ENCODE peak calls at places on chromosomes 1 and 21, in eight cellular contexts. B is WTC11; S is GM12878; U is endothelial cell; P is A549; Y is CD8-positive, alpha-beta T cell; X is mammary epithelial cell; L is spleen. V is an unnamed sample.

GRCh38 chr1:17184822-17185484 is 20.0 kb upstream of the PADI1 start:
- DNase-seq in B (no peak), S (no peak), U (no peak), P (no peak), Y (no peak), X (no peak), L (no peak), V (no peak)

GRCh38 chr1:15952317-15953258 is 23.3 kb downstream of the ZBTB17 start:
- DNase-seq in B (no peak), S (no peak), U (no peak), P (peak), Y (no peak), X (peak), L (peak), V (peak)

GRCh38 chr1:229230893-229231753 is 39.8 kb upstream of the RAB4A start:
- DNase-seq in B (peak), S (no peak), U (no peak), P (peak), Y (no peak), X (peak), L (no peak), V (no peak)

GRCh38 chr1:116817582-116818064 is 63.4 kb downstream of the CD2 start:
- DNase-seq in B (peak), S (no peak), U (peak), P (peak), Y (peak), X (peak), L (peak), V (peak)

GRCh38 chr1:2951856-2952255 is 69.4 kb upstream of the ACTRT2 start:
- DNase-seq in B (no peak), S (no peak), U (no peak), P (no peak), Y (no peak), X (no peak), L (peak), V (no peak)

GRCh38 chr1:159991513-159991912 is 37.5 kb upstream of the SLAMF9 start:
- DNase-seq in B (no peak), S (no peak), U (no peak), P (no peak), Y (no peak), X (no peak), L (no peak), V (no peak)

GRCh38 chr1:38600905-38601304 is 258.7 kb downstream of the RRAGC start:
- DNase-seq in B (no peak), S (no peak), U (no peak), P (no peak), Y (no peak), X (no peak), L (no peak), V (no peak)

GRCh38 chr1:116261227-116261626 is 111.8 kb upstream of the ATP1A1 start:
- DNase-seq in B (no peak), S (no peak), U (no peak), P (no peak), Y (no peak), X (no peak), L (no peak), V (no peak)

GRCh38 chr1:154716012-154716411 is 108.0 kb upstream of the ADAR start:
- DNase-seq in B (no peak), S (no peak), U (no peak), P (no peak), Y (no peak), X (no peak), L (no peak), V (no peak)

GRCh38 chr21:43866659-43867331 is 1.8 kb downstream of the AGPAT3 start:
- DNase-seq in B (no peak), S (peak), U (no peak), P (no peak), Y (peak), X (peak), L (peak), V (no peak)

GRCh38 chr1:25528881-25529517 is 14.4 kb upstream of the LDLRAP1 start:
- DNase-seq in B (no peak), S (no peak), U (no peak), P (no peak), Y (no peak), X (no peak), L (no peak), V (no peak)

GRCh38 chr1:70204139-70204538 is 1.2 kb downstream of the LRRC40 start:
- DNase-seq in B (no peak), S (no peak), U (no peak), P (no peak), Y (no peak), X (no peak), L (no peak), V (no peak)

GRCh38 chr1:228555074-228555989 is 68.2 kb downstream of the RNF187 start:
- DNase-seq in B (peak), S (no peak), U (no peak), P (no peak), Y (no peak), X (no peak), L (peak), V (no peak)

GRCh38 chr1:152107984-152108898 is 7.0 kb downstream of the TCHH start:
- DNase-seq in B (peak), S (no peak), U (peak), P (peak), Y (no peak), X (no peak), L (no peak), V (peak)

GRCh38 chr1:7040969-7041368 is 255.7 kb downstream of the CAMTA1 start:
- DNase-seq in B (no peak), S (no peak), U (no peak), P (no peak), Y (no peak), X (no peak), L (no peak), V (no peak)

GRCh38 chr1:7043729-7044470 is 258.6 kb downstream of the CAMTA1 start:
- DNase-seq in B (peak), S (no peak), U (no peak), P (no peak), Y (no peak), X (no peak), L (no peak), V (no peak)

GRCh38 chr1:7043232-7043549 is 257.9 kb downstream of the CAMTA1 start:
- DNase-seq in B (no peak), S (no peak), U (no peak), P (no peak), Y (no peak), X (no peak), L (no peak), V (no peak)

GRCh38 chr1:7044471-7044805 is 259.2 kb downstream of the CAMTA1 start:
- DNase-seq in B (no peak), S (no peak), U (no peak), P (no peak), Y (no peak), X (no peak), L (no peak), V (no peak)

GRCh38 chr1:7042322-7043231 is 257.3 kb downstream of the CAMTA1 start:
- DNase-seq in B (peak), S (no peak), U (no peak), P (peak), Y (no peak), X (peak), L (no peak), V (peak)
- TF ChIP-seq CTCF in B (peak), S (peak), U (peak), P (peak), Y (peak), X (peak), L (peak), V (peak)

DNA sequence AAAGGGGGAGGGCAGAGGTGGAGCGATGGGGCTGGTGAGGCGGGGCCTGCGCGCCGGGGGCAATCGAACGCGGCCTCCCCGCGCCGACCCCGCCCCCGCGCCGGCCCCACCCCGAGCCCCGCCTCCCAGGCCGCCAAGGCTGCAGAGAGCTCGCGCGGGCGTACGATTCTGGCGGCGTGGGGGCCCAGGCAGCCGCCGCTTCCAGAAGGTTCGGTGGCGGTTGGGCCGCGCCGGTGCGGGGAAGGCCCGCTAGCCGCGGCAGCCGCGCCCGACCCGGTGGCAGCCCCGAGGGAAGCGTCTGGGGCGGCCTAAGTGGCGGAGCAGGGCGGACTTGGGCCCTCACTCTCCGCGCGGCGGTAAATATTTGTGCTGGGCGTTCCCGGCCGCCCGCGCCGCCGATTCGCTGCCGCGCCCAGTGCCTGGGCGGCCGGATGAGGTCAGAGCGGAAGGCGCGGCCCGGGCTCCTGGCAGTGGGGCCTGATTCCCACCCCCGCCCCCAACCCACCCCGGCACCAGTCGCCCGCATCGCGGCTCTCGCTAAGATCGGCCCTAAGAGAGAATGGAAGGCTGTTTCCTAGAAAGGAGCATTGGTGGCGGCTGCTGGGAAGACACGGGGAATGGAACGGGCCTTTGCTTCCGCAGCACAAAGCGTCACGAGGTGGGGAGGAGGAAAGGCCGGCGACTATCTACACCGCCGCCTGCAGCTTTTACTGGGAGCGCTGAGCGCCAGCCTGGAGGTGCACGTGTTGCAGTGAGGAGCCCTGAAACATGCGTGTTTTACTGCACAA is at the start of gene ACOT7:
- DNase-seq in B (peak), S (peak), U (peak), P (peak), Y (peak), X (peak), L (peak), V (peak)
- TF ChIP-seq CTCF in B (no peak), S (no peak), U (no peak), P (no peak), Y (no peak), X (peak), L (no peak), V (no peak)

GRCh38 chr1:239261521-239261920 is 124.8 kb upstream of the CHRM3 start:
- DNase-seq in B (no peak), S (no peak), U (no peak), P (no peak), Y (no peak), X (no peak), L (no peak), V (no peak)
- TF ChIP-seq CTCF in B (no peak), S (no peak), U (no peak), P (no peak), Y (no peak), X (no peak), L (no peak), V (no peak)

DNA sequence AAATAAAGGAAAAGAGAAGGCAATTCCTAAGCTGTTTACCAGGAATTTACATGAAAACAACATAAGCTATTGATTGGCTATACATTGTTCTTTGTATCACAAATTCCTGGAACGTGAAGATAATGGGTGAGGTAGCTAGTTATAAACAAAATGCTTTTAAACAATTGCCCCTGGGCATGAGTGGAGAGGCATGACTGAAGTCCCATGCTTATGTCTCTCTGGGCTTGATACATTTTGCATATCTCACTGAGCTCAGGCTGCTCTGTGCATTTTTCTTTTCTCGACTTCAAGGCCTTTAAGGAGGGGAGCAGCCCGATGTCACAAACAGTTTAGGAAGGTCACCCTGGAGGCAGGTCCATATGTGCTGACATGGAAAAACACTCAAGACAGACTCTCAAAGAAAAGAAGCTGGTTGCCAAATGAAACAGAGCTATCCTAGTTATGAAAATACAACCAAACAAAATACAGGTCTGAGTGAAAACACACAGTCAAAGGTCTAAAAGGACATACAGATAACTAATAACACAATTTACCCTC is 80.1 kb upstream of the PUM1 start:
- DNase-seq in B (no peak), S (no peak), U (no peak), P (no peak), Y (no peak), X (no peak), L (no peak), V (no peak)
- TF ChIP-seq CTCF in B (no peak), S (no peak), U (no peak), P (no peak), Y (no peak), X (no peak), L (no peak), V (no peak)

DNA sequence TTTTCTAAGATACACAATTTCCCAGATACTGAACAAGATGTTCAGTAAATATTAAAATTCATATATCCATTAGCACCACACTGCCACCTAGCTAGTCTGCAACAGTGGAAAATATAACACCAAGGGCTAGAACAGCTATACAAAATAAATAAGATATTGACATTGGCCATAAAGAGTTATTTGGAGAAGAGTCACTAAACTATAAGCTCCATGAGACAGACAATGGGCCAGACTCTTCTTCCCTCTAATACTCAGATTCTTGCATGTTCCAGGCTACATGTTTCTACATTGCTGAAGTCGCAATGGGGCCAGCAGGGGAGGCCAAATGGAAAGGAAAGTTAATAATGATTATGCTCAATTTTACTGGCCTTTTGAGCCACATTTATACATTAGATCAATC is 21.5 kb downstream of the SPATA6 start:
- DNase-seq in B (no peak), S (no peak), U (no peak), P (no peak), Y (no peak), X (no peak), L (no peak), V (no peak)
- TF ChIP-seq CTCF in B (no peak), S (no peak), U (no peak), P (peak), Y (no peak), X (peak), L (no peak), V (peak)